ENCODE peak calls at places on chromosomes 13 and 19, in nine cellular contexts. One of them, this sample, is unnamed.

GRCh38 chr13:111866731-111867245 is 200.2 kb upstream of the SOX1 start:
- DNase-seq in uterus: no peak
- DNase-seq in GM06990: no peak
- DNase-seq in retinal pigment epithelial cell: no peak
- DNase-seq in kidney epithelial cell: no peak
- DNase-seq in HepG2: no peak
- DNase-seq in left lung: peak
- DNase-seq in ascending aorta: no peak
- DNase-seq in astrocyte of the spinal cord: no peak
- DNase-seq in this sample: no peak

GRCh38 chr19:39126593-39127187 is 1.1 kb downstream of the PAK4 start:
- DNase-seq in kidney epithelial cell: peak
- DNase-seq in HepG2: peak
- DNase-seq in left lung: no peak
- DNase-seq in uterus: no peak
- DNase-seq in ascending aorta: no peak
- DNase-seq in GM06990: no peak
- DNase-seq in astrocyte of the spinal cord: peak
- DNase-seq in retinal pigment epithelial cell: no peak
- DNase-seq in this sample: no peak

GRCh38 chr13:33904431-33904830 is 86.5 kb downstream of the RFC3 start:
- DNase-seq in kidney epithelial cell: no peak
- DNase-seq in uterus: no peak
- DNase-seq in ascending aorta: no peak
- DNase-seq in retinal pigment epithelial cell: no peak
- DNase-seq in left lung: no peak
- DNase-seq in astrocyte of the spinal cord: no peak
- DNase-seq in HepG2: no peak
- DNase-seq in GM06990: no peak
- DNase-seq in this sample: no peak

GRCh38 chr13:98478134-98479129 is 98.5 kb downstream of the STK24 start:
- DNase-seq in GM06990: peak
- DNase-seq in retinal pigment epithelial cell: no peak
- DNase-seq in HepG2: no peak
- DNase-seq in kidney epithelial cell: peak
- DNase-seq in ascending aorta: no peak
- DNase-seq in uterus: no peak
- DNase-seq in left lung: no peak
- DNase-seq in astrocyte of the spinal cord: peak
- DNase-seq in this sample: no peak

GRCh38 chr13:49821216-49821820 is 28.8 kb upstream of the KPNA3 start:
- DNase-seq in astrocyte of the spinal cord: no peak
- DNase-seq in ascending aorta: no peak
- DNase-seq in uterus: no peak
- DNase-seq in HepG2: no peak
- DNase-seq in kidney epithelial cell: no peak
- DNase-seq in GM06990: no peak
- DNase-seq in retinal pigment epithelial cell: no peak
- DNase-seq in left lung: no peak
- DNase-seq in this sample: no peak

GRCh38 chr19:16773939-16774338 is 54.3 kb downstream of the NWD1 start:
- DNase-seq in kidney epithelial cell: no peak
- DNase-seq in left lung: no peak
- DNase-seq in retinal pigment epithelial cell: no peak
- DNase-seq in astrocyte of the spinal cord: no peak
- DNase-seq in ascending aorta: no peak
- DNase-seq in HepG2: no peak
- DNase-seq in GM06990: no peak
- DNase-seq in uterus: no peak
- DNase-seq in this sample: no peak

GRCh38 chr13:91630916-91631315 is 232.5 kb downstream of the GPC5 start:
- DNase-seq in astrocyte of the spinal cord: peak
- DNase-seq in uterus: no peak
- DNase-seq in retinal pigment epithelial cell: no peak
- DNase-seq in ascending aorta: no peak
- DNase-seq in HepG2: no peak
- DNase-seq in left lung: no peak
- DNase-seq in kidney epithelial cell: peak
- DNase-seq in GM06990: no peak
- DNase-seq in this sample: no peak

GRCh38 chr13:97191143-97191542 is 31.0 kb upstream of the MBNL2 start:
- DNase-seq in HepG2: no peak
- DNase-seq in kidney epithelial cell: no peak
- DNase-seq in GM06990: no peak
- DNase-seq in uterus: no peak
- DNase-seq in ascending aorta: no peak
- DNase-seq in retinal pigment epithelial cell: no peak
- DNase-seq in left lung: no peak
- DNase-seq in astrocyte of the spinal cord: no peak
- DNase-seq in this sample: no peak

GRCh38 chr19:45103200-45103624 is 10.2 kb downstream of the PPP1R37 start:
- DNase-seq in astrocyte of the spinal cord: no peak
- DNase-seq in GM06990: no peak
- DNase-seq in left lung: no peak
- DNase-seq in uterus: no peak
- DNase-seq in ascending aorta: no peak
- DNase-seq in kidney epithelial cell: no peak
- DNase-seq in HepG2: no peak
- DNase-seq in retinal pigment epithelial cell: no peak
- DNase-seq in this sample: peak

GRCh38 chr13:30866692-30867669 is 39.1 kb upstream of the MEDAG start:
- DNase-seq in GM06990: no peak
- DNase-seq in retinal pigment epithelial cell: no peak
- DNase-seq in ascending aorta: peak
- DNase-seq in uterus: no peak
- DNase-seq in kidney epithelial cell: no peak
- DNase-seq in left lung: no peak
- DNase-seq in astrocyte of the spinal cord: no peak
- DNase-seq in HepG2: no peak
- DNase-seq in this sample: no peak

GRCh38 chr13:109651854-109652253 is 134.5 kb downstream of the IRS2 start:
- DNase-seq in kidney epithelial cell: no peak
- DNase-seq in uterus: no peak
- DNase-seq in astrocyte of the spinal cord: no peak
- DNase-seq in ascending aorta: no peak
- DNase-seq in left lung: no peak
- DNase-seq in HepG2: no peak
- DNase-seq in GM06990: no peak
- DNase-seq in retinal pigment epithelial cell: no peak
- DNase-seq in this sample: no peak

GRCh38 chr13:76707360-76707759 is 178.8 kb downstream of the KCTD12 start:
- DNase-seq in ascending aorta: no peak
- DNase-seq in uterus: no peak
- DNase-seq in kidney epithelial cell: no peak
- DNase-seq in HepG2: no peak
- DNase-seq in GM06990: no peak
- DNase-seq in retinal pigment epithelial cell: no peak
- DNase-seq in astrocyte of the spinal cord: peak
- DNase-seq in left lung: no peak
- DNase-seq in this sample: no peak

DNA sequence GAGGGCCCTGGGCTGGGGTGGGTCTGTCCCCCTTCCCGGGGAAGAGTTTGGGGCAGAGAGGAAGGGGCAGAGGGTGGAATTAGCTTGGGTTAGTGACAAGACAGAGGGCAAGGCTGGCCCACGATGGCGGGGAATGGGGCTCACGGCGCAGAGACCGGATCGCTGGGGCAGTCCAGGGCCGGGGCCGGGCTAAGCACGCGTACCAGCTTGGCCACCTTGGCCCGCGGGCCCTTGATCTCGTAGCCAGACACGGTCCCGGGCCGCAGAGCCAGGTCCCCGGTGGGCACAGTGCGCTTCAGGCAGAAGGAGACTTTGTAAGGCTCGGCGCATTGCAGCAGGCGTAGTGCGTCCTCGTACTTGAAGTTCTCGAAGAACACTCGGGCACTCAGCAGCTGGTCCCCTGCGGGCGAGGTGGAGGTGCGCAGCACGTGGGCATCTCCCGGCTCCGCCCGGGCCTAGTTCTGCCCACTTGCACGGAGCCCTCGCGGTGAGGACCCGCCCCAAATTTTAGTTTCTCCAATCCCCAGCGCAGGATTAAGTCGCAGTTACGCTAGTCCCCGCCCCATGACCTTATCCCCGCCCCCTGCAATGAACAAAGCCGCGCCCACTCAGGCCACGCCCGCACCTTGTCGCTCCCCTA is 8.6 kb upstream of the HIPK4 start:
- DNase-seq in left lung: peak
- DNase-seq in astrocyte of the spinal cord: peak
- DNase-seq in kidney epithelial cell: peak
- DNase-seq in GM06990: peak
- DNase-seq in ascending aorta: no peak
- DNase-seq in HepG2: no peak
- DNase-seq in uterus: no peak
- DNase-seq in retinal pigment epithelial cell: no peak
- DNase-seq in this sample: peak
- TF ChIP-seq CTCF in left lung: no peak
- TF ChIP-seq CTCF in astrocyte of the spinal cord: no peak
- TF ChIP-seq CTCF in kidney epithelial cell: no peak
- TF ChIP-seq CTCF in GM06990: no peak
- TF ChIP-seq CTCF in ascending aorta: no peak
- TF ChIP-seq CTCF in HepG2: no peak
- TF ChIP-seq CTCF in uterus: no peak
- TF ChIP-seq CTCF in retinal pigment epithelial cell: no peak
- TF ChIP-seq CTCF in this sample: no peak

GRCh38 chr19:32336259-32337111 is 8.9 kb upstream of the ZNF507 start:
- DNase-seq in left lung: no peak
- DNase-seq in astrocyte of the spinal cord: peak
- DNase-seq in GM06990: no peak
- DNase-seq in kidney epithelial cell: no peak
- DNase-seq in uterus: peak
- DNase-seq in ascending aorta: no peak
- DNase-seq in retinal pigment epithelial cell: peak
- DNase-seq in HepG2: peak
- DNase-seq in this sample: no peak
- TF ChIP-seq CTCF in left lung: no peak
- TF ChIP-seq CTCF in astrocyte of the spinal cord: peak
- TF ChIP-seq CTCF in GM06990: no peak
- TF ChIP-seq CTCF in kidney epithelial cell: no peak
- TF ChIP-seq CTCF in uterus: no peak
- TF ChIP-seq CTCF in ascending aorta: no peak
- TF ChIP-seq CTCF in retinal pigment epithelial cell: no peak
- TF ChIP-seq CTCF in HepG2: peak
- TF ChIP-seq CTCF in this sample: no peak

GRCh38 chr19:32653626-32653968 is 21.4 kb downstream of the ANKRD27 start:
- DNase-seq in GM06990: no peak
- DNase-seq in ascending aorta: no peak
- DNase-seq in HepG2: no peak
- DNase-seq in uterus: no peak
- DNase-seq in left lung: no peak
- DNase-seq in retinal pigment epithelial cell: no peak
- DNase-seq in kidney epithelial cell: no peak
- DNase-seq in astrocyte of the spinal cord: no peak
- DNase-seq in this sample: no peak

GRCh38 chr19:32652893-32653625 is 21.9 kb downstream of the ANKRD27 start:
- DNase-seq in uterus: peak
- DNase-seq in ascending aorta: no peak
- DNase-seq in GM06990: no peak
- DNase-seq in left lung: no peak
- DNase-seq in retinal pigment epithelial cell: peak
- DNase-seq in astrocyte of the spinal cord: peak
- DNase-seq in kidney epithelial cell: no peak
- DNase-seq in HepG2: no peak
- DNase-seq in this sample: no peak

GRCh38 chr19:32650671-32651070 is 24.3 kb downstream of the ANKRD27 start:
- DNase-seq in GM06990: no peak
- DNase-seq in left lung: no peak
- DNase-seq in astrocyte of the spinal cord: no peak
- DNase-seq in kidney epithelial cell: no peak
- DNase-seq in uterus: no peak
- DNase-seq in retinal pigment epithelial cell: no peak
- DNase-seq in HepG2: no peak
- DNase-seq in ascending aorta: no peak
- DNase-seq in this sample: no peak

GRCh38 chr19:32649751-32650150 is 25.2 kb downstream of the ANKRD27 start:
- DNase-seq in kidney epithelial cell: no peak
- DNase-seq in astrocyte of the spinal cord: no peak
- DNase-seq in HepG2: no peak
- DNase-seq in uterus: no peak
- DNase-seq in retinal pigment epithelial cell: no peak
- DNase-seq in left lung: no peak
- DNase-seq in GM06990: no peak
- DNase-seq in ascending aorta: no peak
- DNase-seq in this sample: no peak

GRCh38 chr19:32651729-32652140 is 23.2 kb downstream of the ANKRD27 start:
- DNase-seq in uterus: no peak
- DNase-seq in left lung: no peak
- DNase-seq in ascending aorta: no peak
- DNase-seq in kidney epithelial cell: no peak
- DNase-seq in retinal pigment epithelial cell: peak
- DNase-seq in astrocyte of the spinal cord: peak
- DNase-seq in HepG2: no peak
- DNase-seq in GM06990: no peak
- DNase-seq in this sample: no peak
- TF ChIP-seq CTCF in uterus: no peak
- TF ChIP-seq CTCF in left lung: no peak
- TF ChIP-seq CTCF in ascending aorta: no peak
- TF ChIP-seq CTCF in kidney epithelial cell: no peak
- TF ChIP-seq CTCF in retinal pigment epithelial cell: peak
- TF ChIP-seq CTCF in astrocyte of the spinal cord: peak
- TF ChIP-seq CTCF in HepG2: no peak
- TF ChIP-seq CTCF in GM06990: no peak
- TF ChIP-seq CTCF in this sample: no peak

GRCh38 chr19:21362291-21362690 is 3.5 kb downstream of the ZNF738 start:
- DNase-seq in kidney epithelial cell: no peak
- DNase-seq in GM06990: no peak
- DNase-seq in ascending aorta: no peak
- DNase-seq in astrocyte of the spinal cord: no peak
- DNase-seq in HepG2: no peak
- DNase-seq in retinal pigment epithelial cell: no peak
- DNase-seq in uterus: no peak
- DNase-seq in left lung: no peak
- DNase-seq in this sample: no peak
- TF ChIP-seq CTCF in kidney epithelial cell: no peak
- TF ChIP-seq CTCF in GM06990: no peak
- TF ChIP-seq CTCF in ascending aorta: no peak
- TF ChIP-seq CTCF in astrocyte of the spinal cord: no peak
- TF ChIP-seq CTCF in HepG2: no peak
- TF ChIP-seq CTCF in retinal pigment epithelial cell: no peak
- TF ChIP-seq CTCF in uterus: no peak
- TF ChIP-seq CTCF in left lung: no peak
- TF ChIP-seq CTCF in this sample: no peak

GRCh38 chr19:9323919-9324583 is at the start of gene ZNF559:
- DNase-seq in kidney epithelial cell: peak
- DNase-seq in left lung: peak
- DNase-seq in GM06990: peak
- DNase-seq in retinal pigment epithelial cell: peak
- DNase-seq in ascending aorta: peak
- DNase-seq in uterus: peak
- DNase-seq in HepG2: peak
- DNase-seq in astrocyte of the spinal cord: peak
- DNase-seq in this sample: peak
- TF ChIP-seq CTCF in kidney epithelial cell: peak
- TF ChIP-seq CTCF in left lung: peak
- TF ChIP-seq CTCF in GM06990: peak
- TF ChIP-seq CTCF in retinal pigment epithelial cell: peak
- TF ChIP-seq CTCF in ascending aorta: no peak
- TF ChIP-seq CTCF in uterus: peak
- TF ChIP-seq CTCF in HepG2: peak
- TF ChIP-seq CTCF in astrocyte of the spinal cord: peak
- TF ChIP-seq CTCF in this sample: peak

DNA sequence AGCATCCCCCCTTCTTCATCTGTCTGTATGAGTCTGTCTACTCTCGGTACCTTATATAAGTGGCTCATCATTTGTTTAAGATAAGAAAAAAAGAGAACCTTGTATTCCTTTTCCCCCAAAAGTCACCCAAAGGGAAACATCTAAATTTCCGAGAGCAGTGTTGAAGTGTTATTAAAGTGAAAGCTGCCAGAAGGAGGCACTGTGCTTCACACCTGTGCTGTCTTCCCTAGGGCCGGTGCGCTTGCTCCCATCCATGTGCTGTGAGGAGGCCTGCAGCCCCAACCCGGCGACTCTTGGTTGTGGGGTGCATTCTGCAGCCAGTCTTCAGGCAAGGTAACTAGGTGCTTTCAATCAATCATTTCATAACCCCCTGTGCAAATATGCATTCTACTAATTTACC is 97.5 kb downstream of the TNFRSF19 start:
- DNase-seq in GM06990: no peak
- DNase-seq in ascending aorta: no peak
- DNase-seq in kidney epithelial cell: no peak
- DNase-seq in HepG2: no peak
- DNase-seq in uterus: no peak
- DNase-seq in retinal pigment epithelial cell: no peak
- DNase-seq in left lung: no peak
- DNase-seq in astrocyte of the spinal cord: no peak
- DNase-seq in this sample: no peak
- TF ChIP-seq CTCF in GM06990: peak
- TF ChIP-seq CTCF in ascending aorta: no peak
- TF ChIP-seq CTCF in kidney epithelial cell: no peak
- TF ChIP-seq CTCF in HepG2: peak
- TF ChIP-seq CTCF in uterus: no peak
- TF ChIP-seq CTCF in retinal pigment epithelial cell: peak
- TF ChIP-seq CTCF in left lung: no peak
- TF ChIP-seq CTCF in astrocyte of the spinal cord: peak
- TF ChIP-seq CTCF in this sample: no peak

This sample was measured in GM13976.